ENCODE peak calls at places on chromosomes 5 and 9, in four cellular contexts. M, O, D and T are unnamed samples.

GRCh38 chr9:81604306-81605153 is 84.8 kb downstream of the TLE1 start:
- DNase-seq in D (no peak), O (no peak), M (no peak), T (no peak)

GRCh38 chr5:168529361-168530234 is 493 bp downstream of the FBLL1 start:
- DNase-seq in D (no peak), M (no peak), O (no peak), T (peak)

GRCh38 chr5:82406200-82406773 is 128.1 kb upstream of the RPS23 start:
- DNase-seq in O (no peak), D (no peak), M (peak), T (no peak)

GRCh38 chr5:105475401-105475800 is 1912.8 kb upstream of the NUDT12 start:
- DNase-seq in M (no peak), D (no peak), O (no peak), T (no peak)

GRCh38 chr5:108655750-108656450 is 91.8 kb upstream of the FER start:
- DNase-seq in M (peak), D (no peak), O (no peak), T (no peak)

GRCh38 chr5:44443172-44443571 is 54.0 kb upstream of the FGF10 start:
- DNase-seq in M (no peak), D (no peak), O (no peak), T (no peak)

GRCh38 chr9:119369670-119370366 is 583 bp upstream of the BRINP1 start:
- DNase-seq in D (no peak), O (no peak), M (no peak), T (no peak)

GRCh38 chr9:4810565-4810964 is 17.8 kb downstream of the RCL1 start:
- DNase-seq in O (no peak), D (no peak), M (no peak), T (no peak)

GRCh38 chr9:125663127-125663526 is 43.9 kb downstream of the MAPKAP1 start:
- DNase-seq in M (no peak), O (no peak), D (no peak), T (no peak)

GRCh38 chr5:144594919-144595318 is 424.2 kb downstream of the KCTD16 start:
- DNase-seq in O (peak), M (no peak), D (no peak), T (no peak)

GRCh38 chr9:90999425-91000397 is 198.1 kb downstream of the SYK start:
- DNase-seq in M (no peak), D (no peak), O (no peak), T (no peak)

GRCh38 chr9:107749787-107750444 is 260.3 kb upstream of the KLF4 start:
- DNase-seq in M (peak), O (peak), D (peak), T (no peak)

GRCh38 chr5:155631116-155631515 is 617.6 kb downstream of the KIF4B start:
- DNase-seq in D (no peak), O (no peak), M (no peak), T (no peak)

GRCh38 chr5:60677831-60678664 is 21.9 kb downstream of the DEPDC1B start:
- DNase-seq in M (peak), O (no peak), D (no peak), T (no peak)

GRCh38 chr5:36552626-36553393 is 53.6 kb upstream of the SLC1A3 start:
- DNase-seq in D (no peak), M (no peak), O (no peak), T (no peak)

GRCh38 chr5:95861858-95862561 is 39.5 kb upstream of the GLRX start:
- DNase-seq in M (no peak), O (no peak), D (no peak), T (no peak)

GRCh38 chr9:80994892-80995291 is 694.5 kb downstream of the TLE1 start:
- DNase-seq in D (no peak), M (no peak), O (no peak), T (no peak)

GRCh38 chr9:755454-756381 is 85.8 kb upstream of the DMRT1 start:
- DNase-seq in M (peak), D (peak), O (no peak), T (no peak)

GRCh38 chr5:16902846-16903245 is 33.2 kb downstream of the MYO10 start:
- DNase-seq in M (no peak), D (no peak), O (peak), T (no peak)

GRCh38 chr9:126327016-126327749 is 554 bp downstream of the MVB12B start:
- DNase-seq in D (no peak), O (peak), M (no peak), T (no peak)

GRCh38 chr9:92507005-92507404 is 24.7 kb upstream of the ASPN start:
- DNase-seq in M (no peak), O (no peak), D (no peak), T (no peak)

GRCh38 chr5:14025566-14026276 is 81.2 kb upstream of the DNAH5 start:
- DNase-seq in O (no peak), D (no peak), M (no peak), T (no peak)

GRCh38 chr9:15299374-15299939 is 7.6 kb downstream of the TTC39B start:
- DNase-seq in D (no peak), O (no peak), M (no peak), T (no peak)

GRCh38 chr5:42745426-42745825 is 11.2 kb upstream of the CCDC152 start:
- DNase-seq in O (no peak), D (no peak), M (no peak), T (no peak)
- TF ChIP-seq CTCF in O (peak), D (no peak), M (peak), T (peak)

DNA sequence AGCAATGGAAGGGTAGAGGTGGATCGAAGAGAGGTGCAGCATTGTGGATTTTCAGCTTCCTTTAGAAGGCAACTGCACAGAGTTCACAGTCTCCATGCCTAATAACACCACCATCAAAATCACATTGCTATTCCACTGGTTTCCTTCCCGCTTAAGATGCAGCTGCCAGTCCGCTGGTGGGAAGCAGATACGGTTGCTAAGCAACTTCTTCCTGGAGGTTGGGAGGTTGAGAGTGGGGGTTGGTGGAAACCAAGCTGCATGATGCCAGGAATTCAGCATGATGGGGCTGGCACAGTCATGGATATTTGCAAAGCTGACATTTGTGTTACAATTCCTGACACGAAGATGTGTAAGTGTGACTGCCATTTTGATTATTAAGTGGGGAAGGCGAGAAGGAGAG is 87.6 kb downstream of the GLDC start:
- DNase-seq in O (no peak), M (no peak), D (no peak), T (no peak)
- TF ChIP-seq CTCF in O (no peak), M (no peak), D (no peak), T (no peak)

GRCh38 chr5:179554981-179555380 is 4.6 kb downstream of the RUFY1 start:
- DNase-seq in M (no peak), O (no peak), D (no peak), T (no peak)

GRCh38 chr5:179553006-179553405 is 2.7 kb downstream of the RUFY1 start:
- DNase-seq in M (no peak), O (no peak), D (no peak), T (no peak)

GRCh38 chr5:179553875-179554274 is 3.5 kb downstream of the RUFY1 start:
- DNase-seq in D (no peak), O (no peak), M (no peak), T (no peak)

GRCh38 chr5:179550511-179551342 is at the start of gene RUFY1:
- DNase-seq in M (no peak), O (peak), D (peak), T (peak)

DNA sequence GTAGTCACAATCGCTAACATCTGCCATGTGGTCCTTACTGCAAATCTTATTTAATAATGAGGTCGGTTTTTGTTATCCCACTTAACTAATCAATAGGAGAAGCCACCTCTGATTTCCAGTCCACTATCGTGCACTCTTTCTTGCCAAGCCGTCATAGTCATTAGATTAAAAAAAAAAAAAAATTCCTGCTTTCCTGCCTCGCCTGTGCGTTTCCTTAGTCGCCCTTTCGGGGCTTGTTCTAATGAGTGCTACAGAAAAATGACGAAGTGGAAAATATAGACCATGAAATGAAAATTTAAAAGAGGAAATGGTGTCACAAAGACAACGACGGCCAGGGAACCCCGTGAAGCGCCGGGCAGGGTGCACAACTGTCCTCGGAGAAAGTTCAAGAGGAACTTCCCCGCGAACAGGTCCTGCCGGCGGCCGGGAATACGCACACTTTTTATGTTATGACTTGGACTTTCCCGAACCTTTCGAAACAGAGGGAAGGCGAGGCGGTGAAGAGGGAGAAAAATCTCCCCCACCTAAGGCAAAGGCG is 312 bp upstream of the RUFY1 start:
- DNase-seq in M (no peak), D (peak), O (no peak), T (no peak)
- TF ChIP-seq CTCF in M (no peak), D (no peak), O (no peak), T (no peak)

GRCh38 chr9:84937086-84937670 is 267.6 kb downstream of the NTRK2 start:
- DNase-seq in O (no peak), D (no peak), M (no peak), T (peak)

GRCh38 chr9:84929068-84929467 is 259.5 kb downstream of the NTRK2 start:
- DNase-seq in M (no peak), O (no peak), D (no peak), T (no peak)

GRCh38 chr9:84928419-84928818 is 258.9 kb downstream of the NTRK2 start:
- DNase-seq in O (no peak), D (no peak), M (no peak), T (no peak)

GRCh38 chr9:84935528-84936117 is 266.1 kb downstream of the NTRK2 start:
- DNase-seq in D (no peak), O (no peak), M (no peak), T (no peak)

GRCh38 chr9:84932915-84933527 is 263.5 kb downstream of the NTRK2 start:
- DNase-seq in O (no peak), D (no peak), M (no peak), T (no peak)
- TF ChIP-seq CTCF in O (peak), D (no peak), M (no peak), T (no peak)

DNA sequence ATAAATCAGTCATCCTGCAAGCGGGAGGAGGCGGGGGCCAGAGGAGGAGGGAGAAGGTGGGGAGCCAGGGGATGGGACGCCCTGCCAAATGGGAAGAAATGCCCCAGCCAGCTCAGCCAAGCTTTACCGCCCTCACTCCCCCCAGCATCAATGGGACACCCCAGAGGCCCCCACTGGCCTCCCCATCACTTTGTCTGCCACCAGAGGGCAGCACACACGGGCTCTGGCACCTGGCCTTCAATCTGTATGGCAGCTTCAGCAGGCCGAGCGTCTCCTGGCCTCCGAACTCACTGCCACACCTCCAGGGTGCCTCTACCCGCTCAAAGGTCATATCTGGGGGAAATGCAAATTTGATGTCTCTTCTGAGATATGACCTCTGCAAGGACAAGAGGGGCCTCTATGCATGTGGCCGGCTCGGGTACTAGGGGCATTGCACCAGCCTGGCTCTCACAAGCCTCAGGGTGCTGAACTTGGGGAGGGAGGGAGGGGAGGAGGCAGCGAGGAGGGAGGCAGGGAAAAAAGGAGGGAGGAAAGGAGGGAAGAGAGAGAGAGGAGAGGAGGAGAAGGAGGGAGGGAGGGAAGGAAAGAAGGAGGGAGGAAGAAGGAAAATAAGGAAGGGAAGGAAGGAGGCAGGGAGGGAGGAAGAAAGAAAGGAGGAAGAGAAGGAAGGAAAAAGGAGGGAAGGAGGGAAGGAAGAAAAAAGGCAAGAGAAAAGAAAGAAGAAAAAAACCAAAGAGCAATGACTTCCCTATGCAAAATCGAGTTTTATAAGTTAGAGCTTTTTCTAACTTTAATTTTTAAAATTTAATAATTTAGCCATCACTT is 656 bp upstream of the GFI1B start:
- DNase-seq in O (no peak), M (peak), D (peak), T (peak)
- TF ChIP-seq CTCF in O (peak), M (peak), D (peak), T (peak)

GRCh38 chr5:34771076-34771475 is 67.9 kb upstream of the TTC23L start:
- DNase-seq in D (no peak), M (no peak), O (no peak), T (no peak)
- TF ChIP-seq CTCF in D (no peak), M (no peak), O (no peak), T (no peak)

GRCh38 chr5:11903614-11904269 is 504 bp downstream of the CTNND2 start:
- DNase-seq in M (no peak), O (no peak), D (no peak), T (peak)
- TF ChIP-seq CTCF in M (no peak), O (no peak), D (no peak), T (peak)